ENCODE peak calls at places on chromosomes 3 and 15, in six cellular contexts. L, E, F, K, U and A are unnamed samples. For H3K9me3, the result is how much of the 10 kb centered on the place peaks cover.

GRCh38 chr3:48664313-48664644 is 1.6 kb upstream of the CELSR3 start:
- DNase-seq in L (no peak), E (no peak), F (no peak), K (no peak), U (no peak), A (no peak)

GRCh38 chr3:195062866-195063540 is 208.0 kb downstream of the XXYLT1 start:
- DNase-seq in L (no peak), E (no peak), F (no peak), K (no peak), U (no peak), A (no peak)

GRCh38 chr15:85607842-85608241 is 186.9 kb downstream of the KLHL25 start:
- DNase-seq in L (peak), E (no peak), F (no peak), K (no peak), U (peak), A (no peak)

GRCh38 chr15:73941871-73942635 is 15.8 kb downstream of the LOXL1 start:
- DNase-seq in L (no peak), E (no peak), F (no peak), K (no peak), U (no peak), A (peak)

GRCh38 chr3:71583569-71584215 is at the start of gene FOXP1:
- DNase-seq in L (peak), E (peak), F (peak), K (peak), U (no peak), A (peak)

GRCh38 chr3:149407898-149408297 is 30.4 kb upstream of the TM4SF1 start:
- DNase-seq in L (no peak), E (no peak), F (no peak), K (no peak), U (no peak), A (no peak)

GRCh38 chr3:162487138-162487537 is 990.5 kb downstream of the OTOL1 start:
- DNase-seq in L (no peak), E (no peak), F (no peak), K (no peak), U (no peak), A (no peak)

GRCh38 chr3:127792664-127793292 is 29.5 kb downstream of the MGLL start:
- DNase-seq in L (no peak), E (peak), F (no peak), K (peak), U (peak), A (no peak)

GRCh38 chr15:41954036-41954435 is 18.3 kb downstream of the EHD4 start:
- DNase-seq in L (no peak), E (no peak), F (no peak), K (no peak), U (no peak), A (no peak)

GRCh38 chr15:56045068-56045748 is 51.8 kb upstream of the NEDD4 start:
- DNase-seq in L (no peak), E (no peak), F (no peak), K (no peak), U (no peak), A (no peak)

GRCh38 chr3:17412950-17413530 is 329.4 kb downstream of the TBC1D5 start:
- DNase-seq in L (no peak), E (peak), F (no peak), K (no peak), U (peak), A (peak)

GRCh38 chr3:133040696-133041523 is 2.7 kb downstream of the TMEM108 start:
- DNase-seq in L (peak), E (peak), F (peak), K (peak), U (peak), A (peak)

GRCh38 chr3:138367912-138368311 is 19.5 kb downstream of the MRAS start:
- DNase-seq in L (peak), E (no peak), F (no peak), K (peak), U (no peak), A (no peak)

GRCh38 chr15:66288093-66288492 is 5.3 kb upstream of the DIS3L start:
- DNase-seq in L (no peak), E (no peak), F (no peak), K (no peak), U (no peak), A (no peak)

GRCh38 chr3:45950686-45951600 is 7.7 kb downstream of the CXCR6 start:
- DNase-seq in L (no peak), E (no peak), F (no peak), K (no peak), U (no peak), A (no peak)

GRCh38 chr15:34047893-34048775 is 9.1 kb upstream of the AVEN start:
- DNase-seq in L (no peak), E (no peak), F (no peak), K (no peak), U (no peak), A (no peak)

GRCh38 chr3:193780810-193781472 is 187.9 kb downstream of the OPA1 start:
- DNase-seq in L (peak), E (peak), F (peak), K (peak), U (peak), A (peak)

GRCh38 chr3:38458796-38459498 is 5.3 kb downstream of the ACVR2B start:
- DNase-seq in L (peak), E (peak), F (no peak), K (no peak), U (no peak), A (no peak)

GRCh38 chr3:160398820-160399346 is at the start of gene IFT80:
- DNase-seq in L (peak), E (peak), F (peak), K (peak), U (peak), A (peak)

GRCh38 chr3:42692667-42693529 is 7.6 kb downstream of the KLHL40 start:
- DNase-seq in L (peak), E (no peak), F (no peak), K (no peak), U (no peak), A (no peak)

GRCh38 chr3:44208086-44208485 is 33.6 kb upstream of the TOPAZ1 start:
- DNase-seq in L (no peak), E (no peak), F (no peak), K (no peak), U (no peak), A (no peak)

GRCh38 chr3:53256704-53257055 is 858 bp upstream of the TKT start:
- DNase-seq in L (no peak), E (no peak), F (no peak), K (no peak), U (no peak), A (no peak)

GRCh38 chr15:85910796-85911195 is 116.1 kb upstream of the KLHL25 start:
- DNase-seq in L (no peak), E (peak), F (no peak), K (no peak), U (no peak), A (no peak)

GRCh38 chr3:116051040-116051439 is 394.2 kb downstream of the LSAMP start:
- DNase-seq in L (no peak), E (no peak), F (no peak), K (no peak), U (no peak), A (no peak)

GRCh38 chr3:46900007-46900292 is 22.4 kb downstream of the PTH1R start:
- DNase-seq in L (no peak), E (no peak), F (no peak), K (no peak), U (no peak), A (no peak)

GRCh38 chr15:71768184-71768583 is 42.2 kb upstream of the NR2E3 start:
- DNase-seq in L (no peak), E (no peak), F (no peak), K (no peak), U (no peak), A (no peak)

GRCh38 chr3:185460719-185461350 is 38.0 kb downstream of the TMEM41A start:
- DNase-seq in L (no peak), E (no peak), F (no peak), K (no peak), U (no peak), A (no peak)

GRCh38 chr3:188749010-188749617 is 422.7 kb upstream of the TPRG1 start:
- DNase-seq in L (no peak), E (peak), F (peak), K (no peak), U (no peak), A (peak)

GRCh38 chr3:184058029-184058428 is 5.2 kb downstream of the HTR3C start:
- DNase-seq in L (no peak), E (no peak), F (no peak), K (no peak), U (no peak), A (no peak)

GRCh38 chr3:126992216-126992615 is 9.3 kb downstream of the PLXNA1 start:
- DNase-seq in L (no peak), E (no peak), F (no peak), K (no peak), U (no peak), A (no peak)

GRCh38 chr3:184811663-184811998 is 335 bp upstream of the VPS8 start:
- DNase-seq in L (no peak), E (no peak), F (no peak), K (no peak), U (no peak), A (no peak)

GRCh38 chr3:24052446-24052845 is 107.4 kb downstream of the NR1D2 start:
- DNase-seq in L (no peak), E (no peak), F (no peak), K (no peak), U (no peak), A (no peak)

GRCh38 chr15:79897380-79897678 is 515 bp upstream of the MTHFS start:
- DNase-seq in L (no peak), E (no peak), F (no peak), K (no peak), U (no peak), A (no peak)

GRCh38 chr3:124429129-124429815 is 301.0 kb upstream of the UMPS start:
- DNase-seq in L (no peak), E (no peak), F (no peak), K (no peak), U (no peak), A (no peak)

GRCh38 chr3:50205719-50206276 is 727 bp downstream of the SLC38A3 start:
- DNase-seq in L (no peak), E (peak), F (peak), K (no peak), U (no peak), A (no peak)

GRCh38 chr3:36332139-36332538 is 48.2 kb upstream of the STAC start:
- DNase-seq in L (no peak), E (no peak), F (no peak), K (no peak), U (no peak), A (no peak)

GRCh38 chr3:159340877-159341500 is 539.1 kb downstream of the MFSD1 start:
- DNase-seq in L (no peak), E (no peak), F (no peak), K (no peak), U (no peak), A (no peak)

DNA sequence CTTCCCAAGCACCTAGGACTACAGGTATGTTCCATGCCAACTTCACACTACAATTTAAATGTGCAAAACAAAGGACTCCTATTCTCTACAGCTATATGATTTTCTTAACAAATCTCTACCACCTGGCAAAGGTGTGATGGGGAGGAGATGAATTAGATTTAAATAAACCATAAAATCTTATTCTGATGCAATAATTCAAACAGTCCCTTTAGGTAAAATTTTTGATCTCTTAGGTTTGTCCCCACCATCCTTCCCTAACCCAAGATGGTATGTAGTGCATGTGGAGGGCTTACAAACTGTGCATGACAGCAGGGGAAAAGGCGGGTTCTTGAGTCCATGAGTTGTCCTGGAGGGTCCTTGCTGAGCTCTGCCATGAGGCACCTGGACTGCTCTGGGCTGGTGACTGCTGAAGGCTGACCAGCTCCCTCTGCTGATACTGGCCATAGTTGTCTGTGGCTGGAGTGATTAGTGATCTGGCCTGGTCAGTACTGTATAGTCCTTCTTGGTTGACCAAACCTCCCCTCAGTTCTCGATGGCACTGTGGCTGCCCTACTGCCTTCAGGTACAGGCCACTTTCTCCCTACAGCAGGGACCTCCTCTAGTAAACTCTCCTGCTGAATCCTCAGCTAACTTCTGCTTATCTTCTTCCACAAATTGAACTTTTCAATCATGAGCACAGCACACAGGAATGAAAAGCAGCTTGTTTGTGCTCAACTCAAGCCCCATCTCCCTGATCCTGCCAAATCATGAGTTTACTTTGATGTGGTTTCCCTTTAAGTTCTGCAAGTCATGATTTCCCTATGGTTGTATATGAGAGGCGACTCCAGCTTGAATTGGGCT is 30.1 kb downstream of the CFAP161 start:
- DNase-seq in L (no peak), E (no peak), F (no peak), K (no peak), U (peak), A (no peak)
- TF ChIP-seq CTCF in L (no peak), E (no peak), F (no peak), K (no peak), U (peak), A (no peak)

GRCh38 chr15:25616471-25616870 is 177.6 kb upstream of the UBE3A start:
- DNase-seq in L (no peak), E (no peak), F (no peak), K (no peak), U (no peak), A (no peak)
- H3K9me3 ChIP-seq in L (under half), E (under half), F (under half), K (under half), U (under half), A (under half)

DNA sequence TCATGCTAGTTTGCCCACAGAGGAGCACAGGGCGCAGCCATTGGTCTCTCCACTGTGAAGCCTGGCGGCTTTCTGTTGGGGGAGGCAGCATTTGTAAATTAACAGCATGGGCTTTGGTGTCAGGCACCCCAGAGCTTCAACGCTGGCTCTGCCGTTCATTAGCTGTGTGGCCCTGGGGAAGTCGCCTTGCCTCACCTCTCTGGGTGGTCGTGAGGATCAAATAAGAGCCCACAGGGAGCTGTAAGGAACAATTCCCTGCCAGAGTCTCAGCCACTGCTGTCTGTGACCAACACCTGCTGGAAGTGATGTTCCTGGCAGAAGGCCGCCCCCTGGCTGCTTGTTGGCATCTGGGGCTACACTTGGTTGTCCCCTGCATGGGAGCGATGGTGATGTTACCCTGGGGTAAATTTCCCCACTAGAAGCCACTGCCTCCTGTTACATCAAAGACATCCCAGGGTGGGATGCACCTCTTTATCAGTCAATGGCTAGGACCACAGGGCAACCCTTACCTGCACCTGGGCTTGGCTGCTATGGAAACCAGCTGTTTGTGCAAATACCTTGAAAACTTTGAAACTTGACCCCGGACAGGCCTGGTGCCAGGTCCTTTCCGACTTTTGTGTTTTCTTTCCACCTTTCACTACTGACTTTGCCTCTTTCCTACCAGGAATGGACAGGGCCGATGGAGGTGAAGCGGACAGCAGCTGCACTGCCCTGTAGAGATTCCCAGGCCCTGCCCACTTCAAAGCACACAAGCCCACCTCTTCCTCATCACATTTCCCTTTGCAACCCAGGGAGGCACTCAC is 36.9 kb downstream of the DNASE1L3 start:
- DNase-seq in L (peak), E (peak), F (peak), K (no peak), U (no peak), A (peak)
- TF ChIP-seq CTCF in L (no peak), E (peak), F (peak), K (peak), U (peak), A (peak)

DNA sequence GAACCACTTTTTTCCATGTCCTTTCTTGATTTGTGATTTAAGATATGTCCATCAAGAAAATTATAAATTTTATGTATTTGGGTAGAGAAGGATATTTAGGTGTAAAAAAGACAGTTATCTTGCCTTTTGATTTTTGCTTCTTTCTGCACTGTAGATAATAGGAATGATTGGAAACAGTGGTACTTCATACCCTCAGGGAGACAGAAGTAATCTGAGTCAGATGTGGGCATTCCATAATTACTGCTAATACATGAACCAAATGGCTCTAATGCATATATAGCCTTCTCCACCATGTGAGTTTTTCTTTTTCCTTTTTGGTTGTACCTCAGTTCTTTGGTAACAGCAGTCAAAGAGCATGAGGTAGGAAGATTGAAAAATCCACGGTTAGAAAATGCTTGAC is 67.2 kb downstream of the RARB start:
- DNase-seq in L (no peak), E (no peak), F (no peak), K (no peak), U (no peak), A (no peak)
- H3K9me3 ChIP-seq in L (under half), E (under half), F (under half), K (under half), U (under half), A (under half)

DNA sequence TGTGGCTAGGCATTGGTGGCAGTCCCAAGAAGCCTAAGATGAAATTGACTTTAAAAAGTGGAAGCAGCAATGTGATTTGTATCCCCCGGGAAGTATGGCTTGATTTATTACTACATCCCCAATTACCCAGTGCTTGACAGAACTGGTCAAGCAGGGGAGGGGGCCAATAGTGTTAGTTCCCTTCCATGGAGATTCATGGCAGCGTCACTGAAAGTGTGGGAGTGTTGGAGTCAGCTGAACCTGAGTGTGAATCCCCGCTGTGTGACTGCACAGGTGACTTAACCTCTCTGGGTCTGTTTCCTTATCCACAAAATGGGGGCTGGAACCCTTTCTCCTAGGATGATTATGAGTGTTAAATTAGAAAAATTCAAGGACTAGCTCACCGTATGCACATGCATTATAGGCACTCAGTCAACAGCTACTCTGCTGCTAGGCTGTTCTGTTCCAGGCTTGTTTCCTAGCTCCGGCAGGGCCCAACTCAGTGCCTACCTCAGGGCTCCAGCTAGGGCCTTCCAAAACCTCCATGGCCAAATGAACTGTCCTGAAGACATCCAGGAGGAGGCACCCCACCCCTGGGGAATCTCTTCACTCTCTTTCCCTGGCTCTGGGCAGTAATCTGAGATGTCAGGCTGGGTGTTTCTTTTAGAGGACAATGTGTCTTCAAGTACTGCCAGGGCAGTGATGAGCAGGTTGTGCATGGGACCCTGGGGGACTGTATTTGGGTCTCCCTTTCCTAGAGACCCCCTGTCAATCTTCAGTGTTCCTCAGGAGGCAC is 38.5 kb upstream of the TPM1 start:
- DNase-seq in L (no peak), E (no peak), F (no peak), K (no peak), U (no peak), A (no peak)
- TF ChIP-seq CTCF in L (no peak), E (no peak), F (no peak), K (no peak), U (no peak), A (no peak)

DNA sequence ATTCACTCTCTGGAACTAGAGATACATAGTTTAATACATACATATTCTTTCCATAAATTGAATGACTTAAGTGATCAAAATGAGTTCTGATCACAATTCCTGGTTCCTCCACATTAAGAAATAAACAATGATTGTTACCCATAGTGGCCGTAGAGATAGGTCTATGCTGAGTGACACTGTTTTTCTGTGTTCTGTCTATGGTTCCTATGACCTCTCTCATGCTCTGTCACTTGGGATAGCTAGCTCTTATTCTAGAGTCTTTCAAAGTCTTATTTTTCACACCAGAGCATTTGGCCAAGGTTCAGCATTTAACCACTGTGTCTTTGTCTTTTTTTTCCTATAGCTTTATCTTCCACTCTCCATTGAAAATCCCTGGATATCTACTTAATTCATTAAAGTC is 132.4 kb downstream of the GOLGA6L6 start:
- DNase-seq in L (no peak), E (no peak), F (no peak), K (no peak), U (no peak), A (no peak)
- H3K9me3 ChIP-seq in L (under half), E (under half), F (under half), K (under half), U (under half), A (under half)

GRCh38 chr3:5568451-5568850 is 380.9 kb downstream of the EDEM1 start:
- DNase-seq in L (no peak), E (no peak), F (no peak), K (no peak), U (no peak), A (no peak)
- TF ChIP-seq CTCF in L (no peak), E (no peak), F (peak), K (peak), U (no peak), A (no peak)